ENCODE peak calls at places on chromosome 18, in ten cellular contexts. H is caudate nucleus; G is CD8-positive, alpha-beta T cell; O is coronary artery; C is Panc1; Y is H1; N is fibroblast of lung; U is endodermal cell; E is RWPE1; J is cardiac muscle cell. W is an unnamed sample.

GRCh38 chr18:2310824-2311349 is 260.4 kb downstream of the METTL4 start:
- DNase-seq in H (no peak), G (no peak), O (no peak), C (no peak), Y (no peak), N (no peak), U (no peak), E (no peak), J (no peak), W (no peak)

GRCh38 chr18:435940-436339 is 64.6 kb downstream of the COLEC12 start:
- DNase-seq in H (no peak), G (no peak), O (no peak), C (no peak), Y (no peak), N (peak), U (no peak), E (no peak), J (no peak), W (no peak)

GRCh38 chr18:30499721-30500120 is 542.8 kb downstream of the DSC3 start:
- DNase-seq in H (no peak), G (no peak), O (no peak), C (no peak), Y (no peak), N (no peak), U (no peak), E (no peak), J (no peak), W (no peak)

GRCh38 chr18:61854578-61854977 is 38.2 kb downstream of the RNF152 start:
- DNase-seq in H (no peak), G (no peak), O (no peak), C (no peak), Y (no peak), N (peak), U (no peak), E (no peak), J (no peak), W (no peak)

GRCh38 chr18:23363865-23364570 is 89.1 kb upstream of the RIOK3 start:
- DNase-seq in H (no peak), G (no peak), O (no peak), C (no peak), Y (no peak), N (no peak), U (no peak), E (no peak), J (no peak), W (no peak)

GRCh38 chr18:63924551-63924950 is 16.8 kb downstream of the SERPINB10 start:
- DNase-seq in H (no peak), G (no peak), O (no peak), C (no peak), Y (no peak), N (peak), U (no peak), E (no peak), J (no peak), W (no peak)

GRCh38 chr18:32803571-32803970 is 30.7 kb upstream of the KLHL14 start:
- DNase-seq in H (no peak), G (no peak), O (no peak), C (no peak), Y (no peak), N (peak), U (no peak), E (no peak), J (no peak), W (no peak)

GRCh38 chr18:61893304-61893970 is 630 bp upstream of the RNF152 start:
- DNase-seq in H (no peak), G (no peak), O (peak), C (no peak), Y (peak), N (peak), U (peak), E (peak), J (peak), W (no peak)

GRCh38 chr18:23380817-23381216 is 72.3 kb upstream of the RIOK3 start:
- DNase-seq in H (no peak), G (no peak), O (no peak), C (no peak), Y (no peak), N (peak), U (no peak), E (no peak), J (no peak), W (no peak)

GRCh38 chr18:12159446-12159845 is 65.8 kb downstream of the ANKRD62 start:
- DNase-seq in H (no peak), G (no peak), O (no peak), C (no peak), Y (no peak), N (no peak), U (no peak), E (peak), J (no peak), W (no peak)

GRCh38 chr18:42860011-42860410 is 255.5 kb downstream of the RIT2 start:
- DNase-seq in H (no peak), G (no peak), O (no peak), C (no peak), Y (no peak), N (peak), U (no peak), E (no peak), J (no peak), W (no peak)

GRCh38 chr18:59724116-59724515 is 26.9 kb upstream of the CCBE1 start:
- DNase-seq in H (no peak), G (no peak), O (no peak), C (no peak), Y (no peak), N (no peak), U (no peak), E (no peak), J (no peak), W (no peak)

GRCh38 chr18:10724666-10725065 is 198.8 kb downstream of the NAPG start:
- DNase-seq in H (no peak), G (no peak), O (no peak), C (no peak), Y (no peak), N (no peak), U (no peak), E (no peak), J (no peak), W (no peak)

GRCh38 chr18:39647627-39648502 is 2082.3 kb upstream of the CELF4 start:
- DNase-seq in H (no peak), G (no peak), O (no peak), C (no peak), Y (no peak), N (peak), U (no peak), E (peak), J (peak), W (no peak)

GRCh38 chr18:75533954-75534353 is 106.5 kb upstream of the SMIM21 start:
- DNase-seq in H (no peak), G (no peak), O (no peak), C (no peak), Y (no peak), N (peak), U (no peak), E (no peak), J (no peak), W (no peak)

GRCh38 chr18:6728809-6729246 is 688 bp upstream of the ARHGAP28 start:
- DNase-seq in H (no peak), G (no peak), O (no peak), C (no peak), Y (no peak), N (no peak), U (no peak), E (no peak), J (no peak), W (no peak)
- H3K27ac ChIP-seq in H (no peak), G (no peak), O (no peak), C (no peak), Y (no peak), N (no peak), U (peak), E (peak), J (peak), W (no peak)

GRCh38 chr18:13530879-13531387 is 195.4 kb downstream of the FAM210A start:
- DNase-seq in H (no peak), G (no peak), O (peak), C (peak), Y (no peak), N (peak), U (peak), E (peak), J (peak), W (peak)
- H3K27ac ChIP-seq in H (no peak), G (no peak), O (peak), C (no peak), Y (no peak), N (no peak), U (no peak), E (no peak), J (no peak), W (peak)

GRCh38 chr18:76956648-76957047 is 134.3 kb downstream of the ZNF236 start:
- DNase-seq in H (no peak), G (no peak), O (no peak), C (no peak), Y (no peak), N (no peak), U (no peak), E (no peak), J (no peak), W (no peak)

GRCh38 chr18:76959605-76960004 is 137.2 kb downstream of the ZNF236 start:
- DNase-seq in H (no peak), G (no peak), O (no peak), C (no peak), Y (no peak), N (no peak), U (no peak), E (no peak), J (no peak), W (no peak)

GRCh38 chr18:76957384-76958355 is 135.3 kb downstream of the ZNF236 start:
- DNase-seq in H (no peak), G (no peak), O (no peak), C (no peak), Y (no peak), N (no peak), U (no peak), E (no peak), J (no peak), W (no peak)

GRCh38 chr18:76960528-76961035 is 138.2 kb downstream of the ZNF236 start:
- DNase-seq in H (no peak), G (no peak), O (no peak), C (no peak), Y (no peak), N (no peak), U (no peak), E (no peak), J (no peak), W (no peak)

GRCh38 chr18:76958692-76959341 is 136.5 kb downstream of the ZNF236 start:
- DNase-seq in H (no peak), G (no peak), O (no peak), C (no peak), Y (no peak), N (no peak), U (no peak), E (no peak), J (peak), W (no peak)
- H3K27ac ChIP-seq in H (no peak), G (no peak), O (no peak), C (no peak), Y (no peak), N (no peak), U (no peak), E (no peak), J (peak), W (no peak)

GRCh38 chr18:79428287-79428686 is 32.6 kb downstream of the NFATC1 start:
- DNase-seq in H (no peak), G (no peak), O (no peak), C (no peak), Y (no peak), N (no peak), U (no peak), E (no peak), J (no peak), W (no peak)
- H3K27ac ChIP-seq in H (no peak), G (no peak), O (no peak), C (no peak), Y (no peak), N (no peak), U (no peak), E (peak), J (no peak), W (no peak)

DNA sequence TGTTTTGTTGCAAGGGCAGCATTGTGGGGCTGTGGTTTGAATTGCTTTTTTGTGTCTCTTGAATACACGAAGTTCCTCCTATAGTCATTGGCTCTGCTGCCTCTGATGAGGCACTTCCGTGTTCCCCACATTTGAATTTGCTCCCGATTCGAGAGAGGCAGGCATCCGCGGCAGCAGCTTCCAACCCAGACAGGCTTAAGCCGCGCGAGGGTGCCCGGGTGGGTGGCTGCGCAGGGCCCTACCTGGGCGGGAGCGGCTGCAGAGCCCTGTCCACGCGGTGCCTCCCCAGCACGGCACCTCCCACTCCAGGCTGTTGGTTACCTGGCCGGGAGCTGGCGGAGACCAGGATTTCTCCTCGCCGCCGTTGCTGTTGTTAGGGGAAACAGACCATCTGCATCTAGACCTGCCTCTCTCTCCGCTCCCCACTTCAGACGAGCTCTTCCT is 151.3 kb downstream of the NEDD4L start:
- DNase-seq in H (no peak), G (no peak), O (no peak), C (no peak), Y (peak), N (no peak), U (peak), E (peak), J (peak), W (no peak)
- H3K27ac ChIP-seq in H (peak), G (no peak), O (no peak), C (peak), Y (peak), N (no peak), U (no peak), E (peak), J (no peak), W (no peak)

GRCh38 chr18:45325791-45326190 is 289.5 kb upstream of the SLC14A2 start:
- DNase-seq in H (no peak), G (no peak), O (no peak), C (no peak), Y (no peak), N (no peak), U (no peak), E (no peak), J (no peak), W (no peak)

GRCh38 chr18:45328762-45329161 is 286.5 kb upstream of the SLC14A2 start:
- DNase-seq in H (no peak), G (no peak), O (no peak), C (no peak), Y (no peak), N (no peak), U (no peak), E (no peak), J (no peak), W (no peak)

GRCh38 chr18:45326505-45326904 is 288.8 kb upstream of the SLC14A2 start:
- DNase-seq in H (no peak), G (no peak), O (no peak), C (no peak), Y (no peak), N (no peak), U (no peak), E (no peak), J (no peak), W (no peak)

GRCh38 chr18:45330170-45330594 is 285.1 kb upstream of the SLC14A2 start:
- DNase-seq in H (no peak), G (no peak), O (no peak), C (no peak), Y (no peak), N (peak), U (no peak), E (no peak), J (no peak), W (no peak)

GRCh38 chr18:45328271-45328670 is 287.0 kb upstream of the SLC14A2 start:
- DNase-seq in H (no peak), G (no peak), O (no peak), C (no peak), Y (no peak), N (no peak), U (no peak), E (no peak), J (no peak), W (no peak)
- H3K27ac ChIP-seq in H (no peak), G (no peak), O (peak), C (no peak), Y (no peak), N (no peak), U (no peak), E (no peak), J (no peak), W (no peak)

GRCh38 chr18:78538669-78539440 is 440.8 kb upstream of the SALL3 start:
- DNase-seq in H (no peak), G (no peak), O (peak), C (no peak), Y (peak), N (no peak), U (peak), E (no peak), J (no peak), W (no peak)

GRCh38 chr18:78546281-78546680 is 433.3 kb upstream of the SALL3 start:
- DNase-seq in H (no peak), G (no peak), O (no peak), C (no peak), Y (no peak), N (no peak), U (no peak), E (no peak), J (no peak), W (no peak)

GRCh38 chr18:78540636-78541400 is 438.8 kb upstream of the SALL3 start:
- DNase-seq in H (no peak), G (no peak), O (peak), C (no peak), Y (peak), N (no peak), U (peak), E (no peak), J (no peak), W (no peak)

GRCh38 chr18:78543201-78543725 is 436.4 kb upstream of the SALL3 start:
- DNase-seq in H (no peak), G (no peak), O (no peak), C (no peak), Y (peak), N (no peak), U (no peak), E (no peak), J (no peak), W (no peak)

GRCh38 chr18:78542204-78542603 is 437.4 kb upstream of the SALL3 start:
- DNase-seq in H (no peak), G (no peak), O (peak), C (no peak), Y (peak), N (no peak), U (no peak), E (peak), J (no peak), W (no peak)
- H3K27ac ChIP-seq in H (no peak), G (no peak), O (no peak), C (no peak), Y (no peak), N (no peak), U (no peak), E (peak), J (no peak), W (peak)

GRCh38 chr18:48841381-48842258 is 109.1 kb downstream of the SMAD7 start:
- DNase-seq in H (no peak), G (no peak), O (peak), C (no peak), Y (no peak), N (no peak), U (no peak), E (no peak), J (no peak), W (peak)
- H3K27ac ChIP-seq in H (peak), G (peak), O (peak), C (peak), Y (no peak), N (no peak), U (peak), E (peak), J (peak), W (peak)

W was measured in substantia nigra.